ENCODE peak calls at places on chromosomes 5 and 9, in four cellular contexts. S, U, K and A are unnamed samples.

GRCh38 chr9:130770679-130771442 is 64.2 kb upstream of the ABL1 start:
- DNase-seq in U (no peak), S (peak), K (peak), A (peak)

GRCh38 chr5:148687427-148687826 is 33.1 kb upstream of the HTR4 start:
- DNase-seq in U (no peak), S (peak), K (peak), A (peak)

GRCh38 chr9:132518151-132518550 is 64.3 kb upstream of the BARHL1 start:
- DNase-seq in S (no peak), U (no peak), K (no peak), A (no peak)

GRCh38 chr9:37902804-37903580 is 935 bp downstream of the SLC25A51 start:
- DNase-seq in U (no peak), K (no peak), S (peak), A (no peak)

GRCh38 chr5:142244440-142244839 is 80.4 kb downstream of the SPRY4 start:
- DNase-seq in U (no peak), K (no peak), S (no peak), A (no peak)

GRCh38 chr9:123569343-123569694 is 213.3 kb downstream of the CRB2 start:
- DNase-seq in K (no peak), S (no peak), U (no peak), A (no peak)

GRCh38 chr9:93258419-93258817 is 74.5 kb downstream of the WNK2 start:
- DNase-seq in U (no peak), K (no peak), S (no peak), A (no peak)

GRCh38 chr5:7779663-7780030 is 71.3 kb downstream of the CFAP90 start:
- DNase-seq in S (no peak), K (no peak), U (no peak), A (no peak)

GRCh38 chr9:110048473-110048975 is 159.4 kb downstream of the C9orf152 start:
- DNase-seq in S (peak), U (peak), K (peak), A (peak)

GRCh38 chr9:114226289-114227055 is 71.1 kb downstream of the COL27A1 start:
- DNase-seq in K (no peak), S (no peak), U (no peak), A (no peak)

GRCh38 chr5:66669862-66670195 is 73.6 kb downstream of the MAST4 start:
- DNase-seq in K (no peak), U (no peak), S (no peak), A (no peak)

GRCh38 chr9:124939944-124940343 is 939 bp downstream of the GOLGA1 start:
- DNase-seq in K (no peak), U (no peak), S (no peak), A (no peak)

GRCh38 chr9:136566899-136567298 is 21.1 kb upstream of the NOTCH1 start:
- DNase-seq in K (no peak), S (no peak), U (peak), A (peak)

GRCh38 chr5:100828756-100829342 is 74.2 kb downstream of the ST8SIA4 start:
- DNase-seq in U (no peak), S (no peak), K (no peak), A (no peak)

GRCh38 chr5:114838937-114839336 is 330.8 kb downstream of the TRIM36 start:
- DNase-seq in S (no peak), U (no peak), K (no peak), A (no peak)

DNA sequence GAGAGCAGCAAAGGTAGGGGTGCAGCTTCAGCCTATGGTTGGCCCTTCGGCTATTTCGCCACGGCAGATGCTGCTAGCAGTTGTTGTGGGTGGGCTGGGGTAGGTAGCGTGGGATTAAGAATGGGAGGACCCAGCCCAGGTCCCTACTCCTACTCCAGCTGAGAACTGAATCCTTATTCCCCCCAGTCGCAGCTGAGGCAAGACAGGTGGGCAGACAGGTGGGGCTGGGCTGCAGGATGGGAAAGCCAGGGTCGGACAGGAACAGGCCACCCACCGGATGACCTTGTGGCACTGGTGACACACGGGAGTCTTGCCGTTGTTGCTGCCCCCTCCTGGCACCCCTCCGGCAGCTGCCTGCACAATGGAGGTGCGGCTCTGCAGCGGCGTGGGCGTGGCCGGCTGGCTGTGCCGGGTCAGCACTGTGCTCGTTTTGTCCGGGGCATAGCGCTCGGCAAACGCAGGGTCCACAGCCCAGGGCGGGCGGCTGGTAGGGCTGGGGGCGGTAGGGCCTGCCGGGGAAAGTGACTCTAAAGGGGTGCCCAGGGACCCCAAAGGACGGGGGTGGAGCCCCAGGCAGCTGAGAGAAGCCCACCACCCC is 8.2 kb downstream of the PDLIM7 start:
- DNase-seq in S (peak), K (no peak), U (no peak), A (no peak)
- TF ChIP-seq CTCF in S (peak), K (peak), U (no peak), A (no peak)

GRCh38 chr5:74816875-74817274 is 49.3 kb downstream of the FAM169A start:
- DNase-seq in U (no peak), K (no peak), S (no peak), A (no peak)

DNA sequence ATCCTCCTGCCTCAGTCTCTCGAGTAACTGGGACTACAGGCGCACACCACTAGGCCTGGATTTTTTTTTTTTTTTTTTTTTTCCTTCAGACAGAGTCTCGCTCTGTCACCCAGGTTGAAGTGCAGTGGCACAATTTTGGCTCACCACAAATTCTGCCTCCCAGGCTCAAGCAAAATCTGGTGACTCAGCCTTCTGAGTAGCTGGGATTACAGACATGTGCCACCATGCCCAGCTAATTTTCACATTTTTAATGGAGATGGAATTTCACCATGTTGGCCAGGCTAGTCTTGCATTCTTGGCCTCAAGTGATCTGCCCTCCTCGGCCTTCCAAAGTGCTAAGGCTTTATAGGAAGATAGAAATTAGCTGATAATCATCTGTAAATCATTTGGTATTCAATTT is 43.9 kb downstream of the NSA2 start:
- DNase-seq in K (no peak), U (no peak), S (no peak), A (no peak)
- TF ChIP-seq CTCF in K (no peak), U (no peak), S (no peak), A (no peak)

GRCh38 chr5:3596261-3596825 is 711 bp downstream of the IRX1 start:
- DNase-seq in K (no peak), S (no peak), U (no peak), A (no peak)

GRCh38 chr5:3593771-3594513 is 1.7 kb upstream of the IRX1 start:
- DNase-seq in K (no peak), S (no peak), U (no peak), A (no peak)

GRCh38 chr5:3595102-3595961 is at the start of gene IRX1:
- DNase-seq in S (no peak), U (no peak), K (no peak), A (no peak)

GRCh38 chr5:3592298-3592697 is 3.3 kb upstream of the IRX1 start:
- DNase-seq in U (no peak), S (no peak), K (no peak), A (no peak)

GRCh38 chr5:3594514-3595101 is 1.0 kb upstream of the IRX1 start:
- DNase-seq in S (no peak), U (no peak), K (no peak), A (no peak)
- TF ChIP-seq CTCF in S (no peak), U (no peak), K (no peak), A (no peak)

DNA sequence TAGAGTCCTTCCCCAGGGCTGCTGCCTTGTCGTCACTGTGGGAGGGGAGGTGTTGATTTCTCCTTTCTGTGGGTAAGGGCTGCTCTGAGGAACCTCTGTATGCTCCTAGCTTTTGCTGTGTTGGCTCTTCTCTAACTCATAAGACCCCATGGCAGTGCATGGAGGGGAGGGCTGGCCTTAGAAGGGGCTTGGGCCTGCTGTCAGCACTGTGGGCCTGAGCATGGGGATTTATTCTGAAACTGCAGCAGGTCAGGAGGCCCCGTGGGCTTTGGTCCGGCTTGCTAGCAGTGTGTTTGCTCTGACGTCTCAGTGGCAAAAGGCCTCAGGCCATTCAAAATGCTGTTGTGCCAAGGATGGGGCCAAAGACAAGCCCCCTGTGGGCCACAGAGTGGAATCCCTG is 6.8 kb downstream of the FGF18 start:
- DNase-seq in K (no peak), U (no peak), S (no peak), A (no peak)
- TF ChIP-seq CTCF in K (no peak), U (no peak), S (no peak), A (no peak)

DNA sequence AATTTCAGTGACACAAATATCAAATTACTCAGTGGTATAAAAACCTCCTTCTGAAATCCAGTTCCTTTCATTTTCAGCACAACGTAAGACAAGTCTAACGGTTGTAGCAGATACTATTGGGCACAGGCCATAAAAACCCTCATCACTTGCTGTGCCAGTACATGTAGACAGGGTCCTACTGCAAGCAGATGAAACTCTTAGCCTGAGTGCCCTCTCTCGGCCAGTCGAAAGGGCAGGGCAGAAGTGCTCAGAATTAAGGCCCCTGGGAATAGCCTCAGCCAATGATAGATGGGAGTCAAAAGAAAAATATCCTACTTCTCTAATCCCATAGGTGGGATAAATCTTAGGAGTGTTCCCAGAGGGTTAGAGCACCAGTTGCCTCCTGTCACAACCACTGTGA is 168.5 kb upstream of the FER start:
- DNase-seq in K (no peak), S (no peak), U (no peak), A (no peak)
- TF ChIP-seq CTCF in K (no peak), S (no peak), U (no peak), A (no peak)

DNA sequence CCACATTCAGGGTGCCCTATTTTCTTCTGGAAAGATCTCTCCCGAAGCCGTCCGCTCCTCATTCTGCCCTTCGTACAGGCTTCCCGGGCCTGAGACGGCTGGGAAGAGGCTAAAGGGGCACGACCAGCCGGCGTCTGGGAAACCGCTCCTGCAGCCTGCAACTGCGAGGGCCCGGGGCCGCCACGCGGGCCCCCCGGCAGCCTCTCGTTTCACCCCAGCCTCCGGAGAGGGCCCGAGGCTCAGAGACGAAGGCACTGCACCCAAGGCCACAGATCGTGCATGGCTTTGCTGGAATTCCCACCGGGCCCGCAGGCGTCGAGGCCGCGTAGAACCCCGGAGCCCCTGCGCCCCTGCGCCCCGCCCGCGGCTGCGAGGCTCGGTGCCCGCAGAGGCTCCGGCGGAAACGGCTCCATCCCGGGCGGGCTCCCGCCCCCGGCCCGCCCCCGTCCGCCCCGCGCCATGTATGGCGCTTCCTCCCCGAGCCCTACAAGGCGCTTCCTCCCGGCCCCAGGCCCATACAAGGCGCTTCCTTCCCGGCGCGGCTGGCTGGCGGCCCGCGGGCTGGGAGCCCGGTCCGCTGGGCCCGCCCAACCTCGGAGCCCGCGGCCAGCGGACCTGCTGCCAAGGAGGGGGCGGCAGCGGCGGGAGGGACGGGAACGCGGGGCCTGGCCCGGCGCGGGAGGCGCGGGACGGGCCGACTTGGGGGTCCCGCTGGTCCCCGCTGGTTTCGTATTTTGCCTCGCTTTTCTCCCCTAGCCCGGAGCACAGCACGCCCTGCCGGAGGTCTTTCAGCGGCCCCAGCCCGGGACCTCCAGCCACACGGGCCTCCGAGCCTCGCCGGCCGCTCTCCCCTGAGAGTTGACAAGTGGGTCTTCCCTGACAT is 26.6 kb downstream of the EGR1 start:
- DNase-seq in S (peak), K (peak), U (peak), A (peak)
- TF ChIP-seq CTCF in S (no peak), K (no peak), U (no peak), A (no peak)

GRCh38 chr5:118956727-118957126 is 31.6 kb downstream of the DTWD2 start:
- DNase-seq in S (peak), K (no peak), U (no peak), A (no peak)
- TF ChIP-seq CTCF in S (peak), K (peak), U (no peak), A (no peak)

GRCh38 chr9:116000748-116001329 is 152.8 kb upstream of the PAPPA start:
- DNase-seq in U (no peak), K (peak), S (peak), A (peak)
- TF ChIP-seq CTCF in U (no peak), K (peak), S (peak), A (peak)

GRCh38 chr9:81108391-81108790 is 581.0 kb downstream of the TLE1 start:
- DNase-seq in S (no peak), K (no peak), U (no peak), A (no peak)
- TF ChIP-seq CTCF in S (no peak), K (no peak), U (no peak), A (no peak)